ENCODE peak calls at places on chromosomes 1 and 21, in eight cellular contexts. R is NT2/D1; K is stimulated activated CD4-positive, alpha-beta T cell treated with anti-CD3 and anti-CD28 coated beads, Interleukin-1b, Interleukin-23, amount 100 ng/mL, for 24 hours; S is posterior vena cava; J is globus pallidus; V is GOT3; Q is stimulated activated CD8-positive, alpha-beta memory T cell treated with anti-CD3 and anti-CD28 coated beads, Interleukin-7, amount 100 ng/mL, for 1 hour; B is EH. Y is an unnamed sample.

GRCh38 chr1:21189906-21190500 is 13.3 kb upstream of the EIF4G3 start:
- DNase-seq in V (no peak), Q (no peak), R (no peak), B (no peak), S (no peak), J (no peak), K (no peak), Y (no peak)

GRCh38 chr1:158246650-158247049 is 7.6 kb upstream of the CD1A start:
- DNase-seq in S (no peak), R (no peak), J (no peak), Q (no peak), B (no peak), V (no peak), K (no peak), Y (no peak)

GRCh38 chr21:43323244-43324005 is 103.5 kb downstream of the SIK1 start:
- DNase-seq in R (no peak), Q (no peak), V (no peak), J (peak), S (no peak), K (no peak), B (peak), Y (peak)

GRCh38 chr1:179167418-179167777 is 62.1 kb downstream of the ABL2 start:
- DNase-seq in V (no peak), K (no peak), S (no peak), R (no peak), Q (no peak), B (no peak), J (no peak), Y (no peak)

GRCh38 chr1:64758233-64758632 is 13.4 kb downstream of the RAVER2 start:
- DNase-seq in B (no peak), V (no peak), R (no peak), J (no peak), S (no peak), K (no peak), Q (no peak), Y (no peak)

GRCh38 chr1:228903573-228904122 is 168.4 kb downstream of the RHOU start:
- DNase-seq in V (no peak), B (no peak), K (no peak), J (peak), Q (no peak), S (no peak), R (no peak), Y (peak)

GRCh38 chr1:43618521-43619313 is 31.2 kb upstream of the KDM4A start:
- DNase-seq in K (no peak), R (no peak), V (no peak), J (no peak), Q (no peak), S (peak), B (no peak), Y (no peak)

GRCh38 chr1:182611787-182612186 is 7.6 kb upstream of the RGS16 start:
- DNase-seq in Q (no peak), R (no peak), K (no peak), S (no peak), V (no peak), J (no peak), B (no peak), Y (no peak)

GRCh38 chr21:45335761-45336534 is 48.3 kb upstream of the POFUT2 start:
- DNase-seq in B (no peak), K (no peak), S (peak), Q (no peak), R (no peak), V (no peak), J (no peak), Y (no peak)

GRCh38 chr21:25934771-25935224 is 200.0 kb downstream of the GABPA start:
- DNase-seq in Q (no peak), V (no peak), S (peak), R (no peak), J (no peak), K (no peak), B (peak), Y (no peak)

GRCh38 chr1:116987256-116987555 is 14.4 kb upstream of the CD101 start:
- DNase-seq in V (no peak), K (peak), B (no peak), R (no peak), J (no peak), S (no peak), Q (peak), Y (no peak)

GRCh38 chr1:165988275-165988674 is 160.9 kb downstream of the UCK2 start:
- DNase-seq in K (no peak), B (no peak), V (no peak), J (no peak), S (no peak), R (peak), Q (no peak), Y (no peak)

GRCh38 chr1:11281518-11282331 is 8.7 kb downstream of the UBIAD1 start:
- DNase-seq in V (no peak), S (no peak), J (no peak), K (no peak), B (peak), R (no peak), Q (no peak), Y (no peak)

GRCh38 chr21:43919871-43920801 is 55.1 kb downstream of the AGPAT3 start:
- DNase-seq in V (no peak), S (no peak), B (no peak), R (no peak), J (no peak), Q (no peak), K (no peak), Y (no peak)

GRCh38 chr1:8430476-8430875 is 112.6 kb downstream of the SLC45A1 start:
- DNase-seq in S (no peak), V (no peak), K (no peak), J (no peak), B (no peak), R (no peak), Q (no peak), Y (no peak)

GRCh38 chr21:26966978-26967913 is at the start of gene ADAMTS5:
- DNase-seq in J (no peak), R (no peak), K (no peak), S (peak), V (no peak), Q (no peak), B (peak), Y (no peak)

GRCh38 chr1:203176744-203177460 is 1.3 kb upstream of the MYBPH start:
- DNase-seq in K (no peak), V (no peak), R (no peak), Q (no peak), B (no peak), S (peak), J (no peak), Y (no peak)

GRCh38 chr1:24567792-24568388 is 12.0 kb downstream of the NCMAP start:
- DNase-seq in V (no peak), K (no peak), B (peak), Q (no peak), R (no peak), S (peak), J (no peak), Y (no peak)

GRCh38 chr1:26574690-26575349 is 45.3 kb downstream of the RPS6KA1 start:
- DNase-seq in J (peak), Q (no peak), B (peak), S (no peak), K (no peak), V (no peak), R (no peak), Y (no peak)

GRCh38 chr1:47409311-47410085 is 6.6 kb upstream of the FOXE3 start:
- DNase-seq in R (no peak), Q (no peak), S (peak), J (no peak), B (peak), V (no peak), K (no peak), Y (no peak)

GRCh38 chr21:38804617-38805281 is 980 bp upstream of the ETS2 start:
- DNase-seq in K (peak), Q (no peak), R (no peak), B (peak), J (peak), S (peak), V (no peak), Y (peak)

GRCh38 chr1:203295796-203296195 is 9.5 kb upstream of the BTG2 start:
- DNase-seq in J (no peak), S (peak), V (no peak), R (no peak), Q (no peak), B (no peak), K (no peak), Y (no peak)

GRCh38 chr1:50333595-50333974 is 89.7 kb downstream of the DMRTA2 start:
- DNase-seq in Q (peak), V (no peak), J (no peak), B (peak), R (peak), K (peak), S (peak), Y (peak)

GRCh38 chr1:197269053-197269452 is 1.0 kb downstream of the CRB1 start:
- DNase-seq in J (peak), K (no peak), Q (no peak), R (no peak), S (no peak), V (no peak), B (no peak), Y (peak)

GRCh38 chr1:239999170-239999569 is 92.5 kb upstream of the FMN2 start:
- DNase-seq in Q (no peak), V (no peak), J (no peak), R (no peak), B (no peak), K (no peak), S (no peak), Y (no peak)

GRCh38 chr1:226603030-226603960 is 54.7 kb downstream of the STUM start:
- DNase-seq in Q (no peak), J (peak), R (no peak), S (no peak), K (no peak), B (peak), V (no peak), Y (peak)

GRCh38 chr1:93965256-93965655 is 56.0 kb upstream of the GCLM start:
- DNase-seq in J (no peak), K (no peak), R (no peak), B (no peak), V (no peak), Q (no peak), S (no peak), Y (no peak)